ENCODE peak calls at places on chromosomes 16 and 17, in ten cellular contexts. J, S, A, T, L, B, K, M, U and H are unnamed samples.

GRCh38 chr17:82095777-82096708 is 2.0 kb downstream of the FASN start:
- DNase-seq in J (no peak), S (peak; percentile 15), A (no peak), T (no peak), L (peak; percentile 21), B (no peak), K (no peak), M (no peak), U (peak; percentile 94), H (no peak)

GRCh38 chr16:56999409-57000270 is 10.3 kb downstream of the NLRC5 start:
- DNase-seq in J (no peak), S (no peak), A (no peak), T (no peak), L (no peak), B (no peak), K (no peak), M (no peak), U (no peak), H (no peak)

GRCh38 chr17:66152756-66153155 is 39.2 kb downstream of the CEP112 start:
- DNase-seq in J (no peak), S (no peak), A (peak; percentile 25), T (no peak), L (no peak), B (peak; percentile 33), K (no peak), M (no peak), U (no peak), H (no peak)

GRCh38 chr17:65431116-65431515 is 130.3 kb downstream of the AXIN2 start:
- DNase-seq in J (no peak), S (peak; percentile 26), A (no peak), T (no peak), L (no peak), B (no peak), K (no peak), M (no peak), U (no peak), H (no peak)

GRCh38 chr16:17070882-17071592 is 399.7 kb downstream of the XYLT1 start:
- DNase-seq in J (peak; percentile 6), S (no peak), A (no peak), T (no peak), L (peak; percentile 22), B (no peak), K (no peak), M (no peak), U (no peak), H (no peak)

GRCh38 chr17:80511222-80512180 is 33.1 kb upstream of the RPTOR start:
- DNase-seq in J (no peak), S (no peak), A (no peak), T (no peak), L (no peak), B (no peak), K (no peak), M (no peak), U (no peak), H (no peak)

GRCh38 chr16:19242987-19243386 is 42.5 kb upstream of the CLEC19A start:
- DNase-seq in J (no peak), S (no peak), A (no peak), T (no peak), L (no peak), B (no peak), K (no peak), M (no peak), U (no peak), H (no peak)

GRCh38 chr16:55439101-55439690 is 39.8 kb upstream of the MMP2 start:
- DNase-seq in J (no peak), S (no peak), A (no peak), T (no peak), L (no peak), B (no peak), K (no peak), M (no peak), U (no peak), H (no peak)

GRCh38 chr17:42456223-42457106 is 2.2 kb upstream of the ATP6V0A1 start:
- DNase-seq in J (no peak), S (no peak), A (peak; percentile 83), T (peak; percentile 91), L (no peak), B (peak; percentile 83), K (no peak), M (no peak), U (no peak), H (no peak)

GRCh38 chr17:49898547-49899490 is 51.0 kb upstream of the TAC4 start:
- DNase-seq in J (no peak), S (no peak), A (no peak), T (no peak), L (no peak), B (peak; percentile 5), K (no peak), M (peak; percentile 48), U (no peak), H (no peak)

GRCh38 chr16:51473091-51473490 is 322.0 kb upstream of the SALL1 start:
- DNase-seq in J (no peak), S (no peak), A (no peak), T (peak; percentile 14), L (no peak), B (no peak), K (no peak), M (no peak), U (no peak), H (no peak)

GRCh38 chr17:73639926-73640325 is 4.3 kb downstream of the SDK2 start:
- DNase-seq in J (no peak), S (no peak), A (no peak), T (no peak), L (peak; percentile 27), B (no peak), K (no peak), M (no peak), U (no peak), H (no peak)

GRCh38 chr16:67653131-67654068 is 6.7 kb downstream of the ACD start:
- DNase-seq in J (no peak), S (peak; percentile 74), A (no peak), T (no peak), L (no peak), B (no peak), K (no peak), M (no peak), U (no peak), H (no peak)
- TF ChIP-seq CTCF in J (peak; percentile 62), S (peak; percentile 23), A (peak; percentile 22), T (no peak), L (no peak), B (no peak), K (no peak), M (peak; percentile 34), U (peak; percentile 63), H (peak; percentile 19)

GRCh38 chr16:878071-878784 is 77.7 kb upstream of the GNG13 start:
- DNase-seq in J (no peak), S (peak; percentile 8), A (peak; percentile 35), T (no peak), L (no peak), B (no peak), K (no peak), M (peak; percentile 44), U (peak; percentile 74), H (no peak)
- TF ChIP-seq CTCF in J (no peak), S (no peak), A (peak; percentile 34), T (no peak), L (no peak), B (no peak), K (no peak), M (peak; percentile 67), U (no peak), H (no peak)

DNA sequence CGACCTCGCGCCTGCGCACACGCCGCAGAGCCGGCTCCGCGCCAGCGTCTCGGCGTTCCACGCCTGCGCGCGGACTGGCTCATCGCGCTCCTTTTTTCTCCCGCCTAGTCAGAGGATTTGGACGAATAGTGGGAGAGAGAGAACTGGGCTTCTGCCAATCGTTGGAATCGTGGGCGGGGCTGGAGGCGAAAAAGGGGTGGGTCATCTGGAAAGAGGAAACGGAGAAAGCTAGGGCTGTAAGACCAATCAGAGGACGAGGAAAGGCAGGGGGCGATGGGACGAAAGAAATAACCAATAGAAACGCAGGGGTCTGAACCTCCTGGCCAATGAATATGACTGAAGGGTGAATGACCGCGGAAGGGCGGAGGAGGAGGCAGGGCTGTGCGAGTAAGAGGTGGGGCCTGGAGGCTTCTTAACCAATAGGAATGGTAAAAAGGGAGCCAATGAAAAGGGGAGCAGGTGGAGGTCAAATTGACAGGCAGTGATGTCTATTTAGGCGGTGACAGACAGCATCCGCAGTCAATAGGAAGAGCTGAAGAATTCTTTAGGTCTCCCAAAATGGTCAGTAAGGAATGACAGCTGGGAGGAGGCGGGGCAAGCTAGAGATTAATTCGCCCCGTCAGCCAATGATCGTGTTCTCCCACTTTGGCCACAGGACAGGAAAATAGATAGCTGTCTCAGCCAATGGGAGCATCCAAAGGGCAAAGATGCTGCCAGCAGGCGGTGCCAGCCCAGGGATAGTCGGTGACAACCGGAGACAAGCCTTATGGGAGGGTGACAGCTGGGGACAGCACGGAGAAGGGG is at the start of gene TBC1D10B:
- DNase-seq in J (peak; percentile 97), S (peak; percentile 98), A (peak; percentile 100), T (peak; percentile 100), L (peak; percentile 99), B (peak; percentile 100), K (peak; percentile 100), M (peak; percentile 100), U (no peak), H (peak; percentile 100)
- TF ChIP-seq CTCF in J (peak; percentile 46), S (peak; percentile 47), A (peak; percentile 31), T (peak; percentile 27), L (no peak), B (peak; percentile 25), K (peak; percentile 32), M (peak; percentile 30), U (peak; percentile 66), H (peak; percentile 33)

GRCh38 chr17:40031706-40032105 is 16.5 kb downstream of the CSF3 start:
- DNase-seq in J (no peak), S (no peak), A (no peak), T (no peak), L (no peak), B (no peak), K (no peak), M (no peak), U (no peak), H (no peak)

GRCh38 chr17:40032322-40033320 is 17.4 kb downstream of the CSF3 start:
- DNase-seq in J (no peak), S (no peak), A (no peak), T (no peak), L (peak; percentile 94), B (no peak), K (no peak), M (no peak), U (no peak), H (no peak)

GRCh38 chr17:40034426-40035161 is 19.4 kb downstream of the CSF3 start:
- DNase-seq in J (no peak), S (no peak), A (no peak), T (no peak), L (no peak), B (no peak), K (no peak), M (no peak), U (no peak), H (no peak)

GRCh38 chr17:40033339-40033738 is 18.1 kb downstream of the CSF3 start:
- DNase-seq in J (no peak), S (no peak), A (no peak), T (no peak), L (peak; percentile 61), B (no peak), K (no peak), M (no peak), U (no peak), H (no peak)

DNA sequence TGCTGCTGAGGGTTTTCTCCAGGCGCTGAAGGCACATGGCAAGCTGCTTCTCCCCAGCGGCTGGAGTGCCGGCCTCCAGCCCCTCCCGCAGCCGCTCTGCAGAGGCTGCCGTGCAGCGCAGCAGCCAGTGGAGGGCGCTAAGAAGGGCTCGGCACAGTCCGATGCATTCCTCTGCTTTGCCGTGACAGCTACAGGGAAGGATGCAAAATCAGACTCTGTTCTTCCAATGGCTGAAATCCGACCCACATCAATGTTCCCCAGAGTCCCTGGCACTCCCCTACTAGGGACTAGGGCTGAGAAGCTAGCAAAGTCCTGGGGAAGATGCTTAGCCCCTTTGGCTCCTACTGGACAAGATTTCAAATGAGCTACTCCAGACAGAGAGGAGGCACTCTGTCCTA is 19.0 kb downstream of the MED24 start:
- DNase-seq in J (peak; percentile 65), S (peak; percentile 71), A (peak; percentile 47), T (peak; percentile 59), L (no peak), B (peak; percentile 64), K (no peak), M (no peak), U (no peak), H (no peak)
- TF ChIP-seq CTCF in J (peak; percentile 66), S (peak; percentile 85), A (peak; percentile 74), T (peak; percentile 86), L (peak; percentile 15), B (peak; percentile 95), K (peak; percentile 83), M (peak; percentile 91), U (peak; percentile 80), H (peak; percentile 52)